ENCODE peak calls at places on chromosomes 6 and 20, in four cellular contexts. Z is aorta, S is esophagus squamous epithelium, C is pancreas. W is an unnamed sample.

GRCh38 chr6:51472745-51473483 is 614.5 kb downstream of the PKHD1 start:
- DNase-seq in Z (no peak), S (no peak), C (no peak), W (no peak)

GRCh38 chr20:18287546-18287914 is 797 bp upstream of the ZNF133 start:
- DNase-seq in Z (no peak), S (no peak), C (no peak), W (peak; percentile 18)

GRCh38 chr20:3430376-3431069 is 23.1 kb upstream of the DNAAF9 start:
- DNase-seq in Z (no peak), S (no peak), C (no peak), W (no peak)

GRCh38 chr6:12608874-12609273 is 107.7 kb upstream of the PHACTR1 start:
- DNase-seq in Z (no peak), S (no peak), C (no peak), W (no peak)

GRCh38 chr6:112846711-112847110 is 499.6 kb downstream of the RFPL4B start:
- DNase-seq in Z (no peak), S (no peak), C (no peak), W (no peak)

GRCh38 chr6:17928514-17929430 is 58.7 kb downstream of the KIF13A start:
- DNase-seq in Z (no peak), S (no peak), C (no peak), W (no peak)

GRCh38 chr6:37507082-37507481 is 7.4 kb upstream of the CCDC167 start:
- DNase-seq in Z (no peak), S (no peak), C (no peak), W (no peak)

GRCh38 chr6:139821669-139822223 is 447.3 kb upstream of the CITED2 start:
- DNase-seq in Z (no peak), S (no peak), C (no peak), W (no peak)

GRCh38 chr20:6140947-6141346 is 18.1 kb upstream of the FERMT1 start:
- DNase-seq in Z (no peak), S (no peak), C (no peak), W (no peak)

GRCh38 chr20:11982289-11982957 is 64.7 kb downstream of the BTBD3 start:
- DNase-seq in Z (no peak), S (no peak), C (peak; percentile 43), W (no peak)

GRCh38 chr6:107776415-107776814 is 47.7 kb downstream of the SCML4 start:
- DNase-seq in Z (no peak), S (no peak), C (no peak), W (no peak)

GRCh38 chr6:156839591-156840001 is 62.4 kb downstream of the ARID1B start:
- DNase-seq in Z (no peak), S (no peak), C (no peak), W (no peak)

GRCh38 chr20:2093200-2093781 is 8.3 kb upstream of the STK35 start:
- DNase-seq in Z (no peak), S (no peak), C (no peak), W (no peak)

GRCh38 chr6:41759106-41759904 is 12.1 kb upstream of the PGC start:
- DNase-seq in Z (no peak), S (no peak), C (no peak), W (no peak)

GRCh38 chr20:51440589-51440988 is 101.9 kb downstream of the NFATC2 start:
- DNase-seq in Z (no peak), S (no peak), C (no peak), W (no peak)

GRCh38 chr6:167437888-167438484 is 113.1 kb downstream of the TTLL2 start:
- DNase-seq in Z (no peak), S (no peak), C (no peak), W (no peak)

GRCh38 chr6:42979523-42980177 is 669 bp upstream of the PEX6 start:
- DNase-seq in Z (no peak), S (no peak), C (no peak), W (no peak)

GRCh38 chr6:68575765-68576439 is 59.2 kb upstream of the ADGRB3 start:
- DNase-seq in Z (peak; percentile 77), S (no peak), C (peak; percentile 14), W (no peak)

GRCh38 chr6:9675122-9675521 is 739.8 kb downstream of the TFAP2A start:
- DNase-seq in Z (no peak), S (no peak), C (no peak), W (no peak)

GRCh38 chr6:47168176-47168575 is 126.0 kb upstream of the ADGRF1 start:
- DNase-seq in Z (no peak), S (no peak), C (no peak), W (peak; percentile 28)

GRCh38 chr6:4644962-4645361 is 131.2 kb upstream of the CDYL start:
- DNase-seq in Z (no peak), S (no peak), C (no peak), W (no peak)

GRCh38 chr6:26607434-26608230 is 10.9 kb downstream of the ABT1 start:
- DNase-seq in Z (no peak), S (no peak), C (peak; percentile 40), W (no peak)

GRCh38 chr6:15752820-15753219 is 90.0 kb upstream of the DTNBP1 start:
- DNase-seq in Z (no peak), S (no peak), C (no peak), W (no peak)

GRCh38 chr6:94510877-94511276 is 1066.5 kb upstream of the MANEA start:
- DNase-seq in Z (peak; percentile 61), S (no peak), C (no peak), W (no peak)

GRCh38 chr6:165653196-165653595 is 9.8 kb downstream of the PDE10A start:
- DNase-seq in Z (no peak), S (no peak), C (no peak), W (no peak)

GRCh38 chr6:5282191-5282623 is 20.9 kb downstream of the FARS2 start:
- DNase-seq in Z (no peak), S (no peak), C (no peak), W (no peak)

GRCh38 chr20:50788045-50788867 is 6.6 kb upstream of the BCAS4 start:
- DNase-seq in Z (peak; percentile 36), S (no peak), C (peak; percentile 48), W (no peak)

GRCh38 chr6:111845441-111845871 is 27.8 kb downstream of the FYN start:
- DNase-seq in Z (no peak), S (no peak), C (no peak), W (no peak)

GRCh38 chr6:115467726-115468125 is 593.0 kb downstream of the FRK start:
- DNase-seq in Z (no peak), S (no peak), C (no peak), W (no peak)

GRCh38 chr6:150119256-150119655 is 23.6 kb upstream of the PPP1R14C start:
- DNase-seq in Z (no peak), S (no peak), C (no peak), W (no peak)

GRCh38 chr20:31836853-31837608 is 8.4 kb downstream of the FOXS1 start:
- DNase-seq in Z (no peak), S (no peak), C (no peak), W (no peak)

GRCh38 chr6:164109770-164110140 is 695.2 kb downstream of the QKI start:
- DNase-seq in Z (no peak), S (no peak), C (peak; percentile 22), W (peak; percentile 52)

GRCh38 chr6:124389127-124389526 is 573.1 kb upstream of the RNF217 start:
- DNase-seq in Z (no peak), S (no peak), C (no peak), W (no peak)

GRCh38 chr6:3349388-3350251 is 90.9 kb downstream of the PSMG4 start:
- DNase-seq in Z (no peak), S (no peak), C (no peak), W (no peak)

GRCh38 chr6:115001726-115002436 is 659.1 kb upstream of the HS3ST5 start:
- DNase-seq in Z (no peak), S (no peak), C (no peak), W (no peak)

GRCh38 chr6:108874470-108875160 is 26.4 kb downstream of the ARMC2 start:
- DNase-seq in Z (no peak), S (no peak), C (no peak), W (no peak)

GRCh38 chr6:14876778-14877613 is 368.9 kb upstream of the JARID2 start:
- DNase-seq in Z (no peak), S (no peak), C (no peak), W (no peak)

GRCh38 chr6:110255356-110255755 is 75.1 kb downstream of the CDC40 start:
- DNase-seq in Z (no peak), S (no peak), C (no peak), W (no peak)

GRCh38 chr6:11096109-11096508 is 2.5 kb downstream of the SMIM13 start:
- DNase-seq in Z (no peak), S (no peak), C (no peak), W (no peak)

DNA sequence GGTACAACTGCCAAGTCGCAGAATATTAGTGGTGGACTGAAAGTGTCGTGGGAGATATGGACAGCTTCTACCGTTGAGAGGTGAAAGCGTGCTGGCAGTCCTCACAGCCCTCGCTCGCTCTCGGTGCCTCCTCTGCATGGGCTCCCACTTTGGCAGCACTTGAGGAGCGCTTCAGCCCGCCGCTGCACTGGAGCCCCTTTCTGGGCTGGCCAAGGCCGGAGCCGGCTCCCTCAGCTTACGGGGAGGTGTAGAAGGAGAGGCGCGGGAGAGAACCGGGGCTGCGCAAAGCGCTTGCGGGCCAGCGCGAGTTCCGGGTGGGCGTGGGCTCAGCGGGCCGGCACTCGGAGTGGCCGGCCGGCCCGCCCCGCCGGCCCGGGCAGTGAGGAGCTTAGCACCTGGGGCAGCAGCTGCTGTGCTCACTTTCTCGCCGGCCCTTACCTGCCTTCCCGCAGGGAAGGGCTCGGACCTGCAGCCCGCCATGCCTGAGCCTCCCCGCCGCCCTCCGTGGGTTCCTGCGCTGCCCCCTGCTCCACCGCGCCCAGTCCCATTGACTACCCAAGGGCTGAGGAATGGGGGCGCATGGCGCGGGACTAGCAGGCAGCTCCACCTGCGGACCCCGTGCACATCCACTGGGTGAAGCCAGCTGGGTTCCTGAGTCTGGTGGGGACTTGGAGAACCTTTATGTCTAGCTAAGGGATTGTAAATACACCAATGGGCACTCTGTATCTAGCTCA is 47.2 kb upstream of the MBOAT1 start:
- DNase-seq in Z (no peak), S (no peak), C (no peak), W (no peak)
- H3K27ac ChIP-seq in Z (no peak overlapping the region), S (no peak overlapping the region), C (no peak overlapping the region), W (no peak overlapping the region)

GRCh38 chr6:154511735-154512097 is 1.2 kb upstream of the CNKSR3 start:
- DNase-seq in Z (no peak), S (no peak), C (no peak), W (no peak)
- H3K4me3 ChIP-seq in Z (peak overlapping the region; percentile 21), S (peak overlapping the region; percentile 93), C (no peak overlapping the region), W (no peak overlapping the region)

DNA sequence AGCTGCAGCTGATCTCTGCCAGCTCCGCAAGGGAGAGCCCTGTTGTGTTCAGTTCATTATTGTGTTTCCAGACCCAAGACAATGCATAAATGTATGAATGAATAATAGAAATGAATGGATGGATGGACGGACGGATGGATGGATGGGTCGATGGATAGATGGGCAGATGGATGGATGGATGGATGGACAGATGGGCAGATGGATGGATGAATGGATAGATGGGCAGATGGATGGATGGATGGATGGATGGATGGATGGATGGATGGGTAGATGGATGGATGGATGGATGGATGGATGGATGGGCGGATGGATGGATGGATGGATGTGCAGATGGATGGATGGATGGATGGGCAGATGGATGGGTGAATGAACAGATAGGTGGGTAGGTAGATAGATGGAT is 16.7 kb upstream of the LSM14B start:
- DNase-seq in Z (no peak), S (no peak), C (no peak), W (no peak)
- H3K4me1 ChIP-seq in Z (no peaks in the 10 kb centered on the region), S (no peaks in the 10 kb centered on the region), C (no peaks in the 10 kb centered on the region), W (no peaks in the 10 kb centered on the region)

GRCh38 chr20:19552144-19552895 is 205.7 kb upstream of the RIN2 start:
- DNase-seq in Z (peak; percentile 79), S (no peak), C (peak; percentile 37), W (no peak)
- H3K27ac ChIP-seq in Z (no peak overlapping the region), S (no peak overlapping the region), C (no peak overlapping the region), W (no peak overlapping the region)